ENCODE peak calls at places on chromosomes 5 and 9, in eight cellular contexts. E is NCI-H748 treated with DMSO at 0.1 percent for 48 hours; S is neural progenitor cell; T is activated naive CD4-positive, alpha-beta T cell treated with anti-CD3 and anti-CD28 coated beads for 36 hours; J is head of caudate nucleus; N is astrocyte; P is SIG-M5; O is HT1080. A is an unnamed sample.

GRCh38 chr9:109241931-109242330 is 74.9 kb upstream of the FRRS1L start:
- DNase-seq in E (no peak), S (no peak), T (no peak), J (no peak), N (no peak), P (no peak), O (no peak), A (no peak)

GRCh38 chr9:94277885-94278536 is 18.9 kb downstream of the ZNF169 start:
- DNase-seq in E (no peak), S (no peak), T (no peak), J (no peak), N (no peak), P (no peak), O (no peak), A (no peak)

GRCh38 chr9:110744753-110745522 is 76.3 kb downstream of the MUSK start:
- DNase-seq in E (no peak), S (no peak), T (no peak), J (no peak), N (peak; percentile 98), P (no peak), O (peak; percentile 94), A (no peak)

GRCh38 chr5:4230531-4230904 is 634.9 kb downstream of the IRX1 start:
- DNase-seq in E (no peak), S (peak; percentile 75), T (no peak), J (peak; percentile 24), N (no peak), P (no peak), O (no peak), A (no peak)

GRCh38 chr5:133460172-133460758 is 152.1 kb downstream of the FSTL4 start:
- DNase-seq in E (no peak), S (peak; percentile 75), T (peak; percentile 72), J (peak; percentile 20), N (no peak), P (no peak), O (peak; percentile 16), A (peak; percentile 4)

GRCh38 chr5:41334758-41335157 is 121.4 kb upstream of the C6 start:
- DNase-seq in E (no peak), S (peak; percentile 44), T (no peak), J (peak; percentile 5), N (no peak), P (no peak), O (no peak), A (no peak)

GRCh38 chr9:93260290-93261066 is 76.5 kb downstream of the WNK2 start:
- DNase-seq in E (no peak), S (no peak), T (no peak), J (no peak), N (no peak), P (no peak), O (no peak), A (no peak)

GRCh38 chr5:21067724-21068123 is 1079.7 kb upstream of the CDH18 start:
- DNase-seq in E (no peak), S (no peak), T (no peak), J (no peak), N (no peak), P (no peak), O (no peak), A (no peak)

GRCh38 chr9:88219601-88220000 is 81.3 kb upstream of the SPATA31C2 start:
- DNase-seq in E (no peak), S (no peak), T (no peak), J (no peak), N (no peak), P (no peak), O (no peak), A (no peak)

GRCh38 chr5:139654464-139654863 is 6.3 kb downstream of the CXXC5 start:
- DNase-seq in E (no peak), S (no peak), T (no peak), J (no peak), N (no peak), P (no peak), O (no peak), A (no peak)

GRCh38 chr5:169765176-169765575 is 128.1 kb downstream of the DOCK2 start:
- DNase-seq in E (no peak), S (no peak), T (no peak), J (no peak), N (peak; percentile 63), P (no peak), O (no peak), A (no peak)

GRCh38 chr9:86126998-86127972 is 27.9 kb upstream of the GOLM1 start:
- DNase-seq in E (peak; percentile 99), S (peak; percentile 89), T (no peak), J (peak; percentile 4), N (peak; percentile 96), P (no peak), O (peak; percentile 96), A (peak; percentile 98)

GRCh38 chr9:95511952-95512750 is 4.6 kb downstream of the PTCH1 start:
- DNase-seq in E (no peak), S (peak; percentile 62), T (peak; percentile 34), J (no peak), N (no peak), P (no peak), O (peak; percentile 34), A (no peak)

GRCh38 chr5:78543916-78544315 is 104.7 kb downstream of the LHFPL2 start:
- DNase-seq in E (no peak), S (no peak), T (no peak), J (no peak), N (no peak), P (no peak), O (no peak), A (no peak)

GRCh38 chr5:180820788-180821321 is 18.2 kb upstream of the MGAT1 start:
- DNase-seq in E (no peak), S (no peak), T (no peak), J (no peak), N (no peak), P (no peak), O (no peak), A (peak; percentile 81)

GRCh38 chr5:124064956-124065355 is 553.0 kb downstream of the CSNK1G3 start:
- DNase-seq in E (no peak), S (no peak), T (no peak), J (no peak), N (no peak), P (no peak), O (peak; percentile 60), A (no peak)

GRCh38 chr5:138157626-138158025 is 18.4 kb upstream of the NME5 start:
- DNase-seq in E (no peak), S (no peak), T (no peak), J (no peak), N (no peak), P (no peak), O (no peak), A (no peak)

GRCh38 chr5:31771500-31771899 is 132.6 kb downstream of the PDZD2 start:
- DNase-seq in E (no peak), S (no peak), T (no peak), J (no peak), N (no peak), P (no peak), O (no peak), A (no peak)

GRCh38 chr5:176661676-176662075 is 14.4 kb downstream of the TSPAN17 start:
- DNase-seq in E (no peak), S (no peak), T (no peak), J (no peak), N (no peak), P (no peak), O (no peak), A (no peak)

GRCh38 chr5:107483196-107483595 is 187.5 kb downstream of the EFNA5 start:
- DNase-seq in E (peak; percentile 57), S (peak; percentile 46), T (no peak), J (no peak), N (no peak), P (no peak), O (no peak), A (peak; percentile 48)

GRCh38 chr5:100827481-100827889 is 75.6 kb downstream of the ST8SIA4 start:
- DNase-seq in E (peak; percentile 92), S (no peak), T (peak; percentile 12), J (no peak), N (no peak), P (no peak), O (peak; percentile 72), A (peak; percentile 33)

GRCh38 chr5:42889311-42889933 is 77.7 kb upstream of the SELENOP start:
- DNase-seq in E (peak; percentile 90), S (peak; percentile 81), T (peak; percentile 86), J (peak; percentile 49), N (peak; percentile 25), P (no peak), O (peak; percentile 60), A (peak; percentile 47)

GRCh38 chr9:95570150-95570549 is 53.4 kb upstream of the PTCH1 start:
- DNase-seq in E (no peak), S (no peak), T (no peak), J (no peak), N (peak; percentile 46), P (no peak), O (no peak), A (no peak)

GRCh38 chr5:142717582-142718215 is 31.8 kb upstream of the FGF1 start:
- DNase-seq in E (no peak), S (peak; percentile 52), T (peak; percentile 34), J (no peak), N (peak; percentile 39), P (no peak), O (peak; percentile 66), A (peak; percentile 21)

GRCh38 chr9:135591491-135592330 is 30.2 kb downstream of the PAEP start:
- DNase-seq in E (no peak), S (no peak), T (no peak), J (no peak), N (no peak), P (no peak), O (no peak), A (no peak)

GRCh38 chr5:11422342-11422741 is 481.9 kb downstream of the CTNND2 start:
- DNase-seq in E (no peak), S (no peak), T (no peak), J (no peak), N (no peak), P (no peak), O (no peak), A (no peak)

A was measured in NCI-H146.